ENCODE peak calls at places on chromosomes 13 and 19, in five cellular contexts. I is brain microvascular endothelial cell; C is NCI-H345; H is neural progenitor cell; N is naive thymus-derived CD4-positive, alpha-beta T cell. B is an unnamed sample.
A peak's percentile ranks its signal among the peaks of the same experiment; 100 is the strongest.

GRCh38 chr19:22422220-22422619 is at the start of gene ZNF98:
- DNase-seq in C (no peak), H (no peak), I (no peak), N (no peak), B (peak; percentile 1)

GRCh38 chr19:12913871-12914690 is 5.0 kb downstream of the SYCE2 start:
- DNase-seq in H (peak; percentile 23), C (no peak), I (no peak), N (peak; percentile 67), B (peak; percentile 25)

GRCh38 chr19:5882421-5882968 is 12.2 kb upstream of the FUT5 start:
- DNase-seq in H (no peak), C (no peak), I (no peak), N (no peak), B (no peak)

GRCh38 chr19:47296036-47296435 is 13.6 kb upstream of the C5AR1 start:
- DNase-seq in C (peak; percentile 75), H (peak; percentile 95), I (peak; percentile 70), N (peak; percentile 83), B (peak; percentile 87)

GRCh38 chr19:45075215-45076028 is 856 bp downstream of the ZNF296 start:
- DNase-seq in N (no peak), H (peak; percentile 43), C (no peak), I (no peak), B (peak; percentile 30)

GRCh38 chr19:48963371-48964204 is 1.5 kb upstream of the FTL start:
- DNase-seq in C (no peak), I (no peak), H (peak; percentile 73), N (no peak), B (peak; percentile 64)

GRCh38 chr19:42242071-42242511 is 311 bp downstream of the GSK3A start:
- DNase-seq in C (no peak), N (no peak), I (no peak), H (no peak), B (no peak)

GRCh38 chr19:55118401-55118991 is 1.1 kb upstream of the PPP1R12C start:
- DNase-seq in H (peak; percentile 75), N (no peak), I (no peak), C (no peak), B (peak; percentile 60)

GRCh38 chr19:32902448-32902847 is 32.9 kb upstream of the SLC7A9 start:
- DNase-seq in N (no peak), C (no peak), H (no peak), I (no peak), B (no peak)

GRCh38 chr13:110801044-110801443 is 87.5 kb downstream of the ING1 start:
- DNase-seq in C (no peak), I (no peak), N (no peak), H (no peak), B (no peak)

B was measured in SHP77.